ENCODE peak calls at places on chromosomes 11 and 22, in eight cellular contexts. W, J, P, L, N, V, Z and H are unnamed samples.

GRCh38 chr11:102390667-102391449 is 43.8 kb downstream of the BIRC2 start:
- DNase-seq in W (peak; percentile 71), J (peak; percentile 53), V (peak; percentile 73), L (peak; percentile 73), N (peak; percentile 50), Z (peak; percentile 63), P (peak; percentile 23), H (peak; percentile 53)

GRCh38 chr22:35451602-35452001 is 51.7 kb downstream of the MCM5 start:
- DNase-seq in L (no peak), Z (no peak), V (no peak), P (no peak), W (no peak), N (no peak), J (no peak), H (no peak)

GRCh38 chr22:24845036-24845918 is 39.3 kb downstream of the SGSM1 start:
- DNase-seq in Z (peak; percentile 9), J (no peak), L (no peak), V (no peak), P (no peak), N (peak; percentile 38), W (no peak), H (no peak)

GRCh38 chr22:43446881-43447280 is 35.1 kb downstream of the MPPED1 start:
- DNase-seq in L (no peak), W (no peak), N (no peak), V (no peak), J (no peak), P (no peak), Z (no peak), H (no peak)

GRCh38 chr11:34604216-34604615 is 16.7 kb upstream of the EHF start:
- DNase-seq in V (no peak), Z (no peak), P (no peak), W (no peak), J (no peak), N (no peak), L (no peak), H (no peak)

GRCh38 chr11:2590131-2590950 is 109.5 kb downstream of the KCNQ1OT1 start:
- DNase-seq in J (peak; percentile 1), P (no peak), W (peak; percentile 32), L (peak; percentile 37), V (no peak), N (peak; percentile 6), Z (no peak), H (no peak)

GRCh38 chr11:61293869-61294716 is 1.0 kb downstream of the VWCE start:
- DNase-seq in L (peak; percentile 55), Z (peak; percentile 48), P (no peak), V (peak; percentile 51), W (peak; percentile 70), J (peak; percentile 37), N (peak; percentile 64), H (peak; percentile 15)

GRCh38 chr22:49444781-49445180 is 382.9 kb downstream of the BRD1 start:
- DNase-seq in L (no peak), W (no peak), P (no peak), J (no peak), V (no peak), Z (no peak), N (no peak), H (no peak)

GRCh38 chr11:129643031-129643721 is 172.5 kb upstream of the TMEM45B start:
- DNase-seq in L (no peak), J (no peak), Z (peak; percentile 74), P (no peak), W (no peak), V (no peak), N (no peak), H (no peak)

GRCh38 chr11:70456921-70457532 is 58.7 kb downstream of the CTTN start:
- DNase-seq in N (no peak), P (no peak), L (no peak), J (no peak), Z (peak; percentile 31), W (no peak), V (no peak), H (no peak)

GRCh38 chr11:65308281-65308891 is 6.3 kb upstream of the CDC42EP2 start:
- DNase-seq in Z (no peak), P (no peak), L (peak; percentile 65), W (no peak), V (peak; percentile 36), J (no peak), N (no peak), H (no peak)

GRCh38 chr11:130648601-130649000 is 200.2 kb downstream of the ADAMTS15 start:
- DNase-seq in J (no peak), L (no peak), W (no peak), V (no peak), N (peak; percentile 55), Z (no peak), P (no peak), H (no peak)

GRCh38 chr11:36088234-36088975 is 144.5 kb downstream of the LDLRAD3 start:
- DNase-seq in Z (peak; percentile 44), W (no peak), J (no peak), P (no peak), N (no peak), L (no peak), V (no peak), H (no peak)

GRCh38 chr11:124987096-124987495 is 33.1 kb downstream of the CCDC15 start:
- DNase-seq in V (no peak), P (no peak), W (no peak), J (no peak), N (no peak), Z (no peak), L (no peak), H (no peak)

GRCh38 chr11:65502274-65502851 is 3.5 kb downstream of the MALAT1 start:
- DNase-seq in N (no peak), W (no peak), J (no peak), L (no peak), P (no peak), Z (peak; percentile 61), V (no peak), H (no peak)

GRCh38 chr11:124900464-124900863 is 2.8 kb upstream of the ROBO4 start:
- DNase-seq in L (no peak), N (peak; percentile 65), J (no peak), V (no peak), Z (peak; percentile 93), P (no peak), W (no peak), H (no peak)

GRCh38 chr11:61004037-61004641 is 32.7 kb downstream of the CD6 start:
- DNase-seq in P (no peak), V (no peak), Z (peak; percentile 13), L (no peak), W (no peak), J (peak; percentile 28), N (no peak), H (no peak)

GRCh38 chr11:106466441-106467190 is 389.2 kb downstream of the AASDHPPT start:
- DNase-seq in J (no peak), Z (peak; percentile 94), P (no peak), N (no peak), W (no peak), V (no peak), L (no peak), H (no peak)

GRCh38 chr11:11510939-11511338 is 110.9 kb downstream of the GALNT18 start:
- DNase-seq in N (peak; percentile 46), Z (peak; percentile 17), J (no peak), V (peak; percentile 39), P (no peak), L (peak; percentile 57), W (no peak), H (no peak)

GRCh38 chr22:19204640-19205039 is 26.1 kb upstream of the SLC25A1 start:
- DNase-seq in J (no peak), P (no peak), N (no peak), W (no peak), L (no peak), V (no peak), Z (no peak), H (no peak)

GRCh38 chr11:121544956-121545355 is 92.2 kb upstream of the SORL1-AS1 start:
- DNase-seq in V (no peak), P (no peak), W (no peak), J (peak; percentile 63), N (no peak), Z (no peak), L (no peak), H (peak; percentile 33)

GRCh38 chr22:37304595-37305343 is 22.5 kb downstream of the CYTH4 start:
- DNase-seq in W (no peak), L (no peak), V (no peak), Z (peak; percentile 69), J (no peak), N (no peak), P (no peak), H (no peak)

GRCh38 chr11:125451400-125452124 is 44.5 kb downstream of the FEZ1 start:
- DNase-seq in W (no peak), L (no peak), V (peak; percentile 53), P (no peak), J (no peak), N (peak; percentile 32), Z (peak; percentile 25), H (no peak)

GRCh38 chr22:37703906-37704305 is 7.1 kb downstream of the TRIOBP start:
- DNase-seq in V (no peak), P (no peak), W (no peak), Z (peak; percentile 28), J (no peak), N (no peak), L (no peak), H (no peak)

GRCh38 chr22:24499706-24500105 is 4.6 kb downstream of the UPB1 start:
- DNase-seq in J (no peak), L (no peak), N (no peak), V (no peak), P (no peak), Z (no peak), W (no peak), H (no peak)

GRCh38 chr11:69374110-69374981 is 80.4 kb downstream of the MYEOV start:
- DNase-seq in J (no peak), Z (no peak), W (no peak), L (no peak), P (no peak), V (no peak), N (no peak), H (no peak)

GRCh38 chr11:43547411-43547718 is 133.2 kb upstream of the HSD17B12 start:
- DNase-seq in Z (no peak), V (peak; percentile 25), W (peak; percentile 62), N (no peak), P (no peak), J (no peak), L (no peak), H (no peak)

GRCh38 chr11:112783945-112784322 is 177.3 kb upstream of the NCAM1 start:
- DNase-seq in N (no peak), V (no peak), P (no peak), J (no peak), L (no peak), W (no peak), Z (no peak), H (no peak)
- H3K4me3 ChIP-seq in N (no peak overlapping the region), V (no peak overlapping the region), P (no peak overlapping the region), J (no peak overlapping the region), L (no peak overlapping the region), W (no peak overlapping the region), Z (no peak overlapping the region), H (no peak overlapping the region)

GRCh38 chr11:115927823-115928329 is 423.7 kb upstream of the CADM1 start:
- DNase-seq in V (no peak), L (no peak), J (no peak), N (no peak), W (no peak), Z (no peak), P (no peak), H (no peak)
- H3K27ac ChIP-seq in V (no peak overlapping the region), L (no peak overlapping the region), J (no peak overlapping the region), N (no peak overlapping the region), W (no peak overlapping the region), Z (no peak overlapping the region), P (no peak overlapping the region), H (no peak overlapping the region)

GRCh38 chr11:133842053-133842452 is 3.3 kb downstream of the SPATA19 start:
- DNase-seq in P (no peak), L (no peak), J (no peak), V (no peak), W (no peak), Z (no peak), N (no peak), H (no peak)
- H3K4me1 ChIP-seq in P (no peaks in the 10 kb centered on the region), L (no peaks in the 10 kb centered on the region), J (no peaks in the 10 kb centered on the region), V (no peaks in the 10 kb centered on the region), W (no peaks in the 10 kb centered on the region), Z (no peaks in the 10 kb centered on the region), N (no peaks in the 10 kb centered on the region), H (no peaks in the 10 kb centered on the region)

GRCh38 chr11:64057890-64058289 is 22.2 kb downstream of the FLRT1 start:
- DNase-seq in L (no peak), N (no peak), P (no peak), Z (no peak), J (no peak), W (no peak), V (no peak), H (no peak)
- H3K4me3 ChIP-seq in L (no peak overlapping the region), N (no peak overlapping the region), P (no peak overlapping the region), Z (no peak overlapping the region), J (no peak overlapping the region), W (no peak overlapping the region), V (no peak overlapping the region), H (no peak overlapping the region)